ENCODE peak calls at places on chromosome 18, in eight cellular contexts. O, W, V, K, R, M, U and J are unnamed samples.

GRCh38 chr18:5556317-5556974 is 12.6 kb upstream of the EPB41L3 start:
- DNase-seq in R (peak), W (no peak), V (no peak), U (no peak), O (no peak), M (no peak), K (no peak), J (no peak)

GRCh38 chr18:79637921-79638855 is 41.4 kb upstream of the CTDP1 start:
- DNase-seq in R (no peak), O (no peak), W (no peak), U (no peak), M (no peak), K (no peak), V (no peak), J (no peak)

GRCh38 chr18:74834424-74835309 is 237.0 kb downstream of the ZNF407 start:
- DNase-seq in R (no peak), W (no peak), O (no peak), V (no peak), M (no peak), U (no peak), K (no peak), J (no peak)

GRCh38 chr18:61735564-61736102 is 157.2 kb downstream of the RNF152 start:
- DNase-seq in W (no peak), U (no peak), O (no peak), K (no peak), V (no peak), R (no peak), M (no peak), J (no peak)

GRCh38 chr18:35024196-35024595 is 17.0 kb upstream of the MAPRE2 start:
- DNase-seq in M (no peak), O (no peak), W (no peak), R (no peak), K (no peak), U (no peak), V (no peak), J (no peak)

GRCh38 chr18:34965108-34965507 is 76.1 kb upstream of the MAPRE2 start:
- DNase-seq in K (no peak), W (no peak), M (no peak), U (no peak), O (no peak), R (no peak), V (no peak), J (no peak)

GRCh38 chr18:67864677-67865340 is 348.3 kb upstream of the DSEL start:
- DNase-seq in V (no peak), O (no peak), R (peak), K (no peak), W (no peak), M (no peak), U (no peak), J (no peak)

GRCh38 chr18:79513381-79514081 is 117.8 kb downstream of the NFATC1 start:
- DNase-seq in R (no peak), U (no peak), O (peak), V (no peak), K (no peak), M (no peak), W (peak), J (no peak)

GRCh38 chr18:67973916-67974315 is 457.4 kb upstream of the DSEL start:
- DNase-seq in K (no peak), M (no peak), V (no peak), O (no peak), U (no peak), W (no peak), R (no peak), J (no peak)

GRCh38 chr18:29164993-29165599 is 988.2 kb upstream of the CDH2 start:
- DNase-seq in V (no peak), M (no peak), W (no peak), K (no peak), U (peak), O (no peak), R (peak), J (no peak)

GRCh38 chr18:35127201-35127600 is 86.0 kb downstream of the MAPRE2 start:
- DNase-seq in M (no peak), U (peak), O (no peak), K (peak), V (no peak), R (no peak), W (no peak), J (no peak)

GRCh38 chr18:43620936-43621335 is 343.6 kb upstream of the SYT4 start:
- DNase-seq in U (peak), W (no peak), V (no peak), O (no peak), R (peak), M (no peak), K (peak), J (peak)

GRCh38 chr18:63141777-63142176 is 177.8 kb downstream of the BCL2 start:
- DNase-seq in K (peak), W (no peak), R (no peak), M (no peak), U (no peak), O (no peak), V (no peak), J (no peak)

GRCh38 chr18:70322928-70323327 is 34.1 kb downstream of the SOCS6 start:
- DNase-seq in V (no peak), R (peak), W (no peak), U (peak), M (no peak), K (no peak), O (no peak), J (no peak)

GRCh38 chr18:9742588-9743131 is 34.6 kb downstream of the RAB31 start:
- DNase-seq in V (no peak), K (no peak), W (no peak), O (no peak), U (peak), R (peak), M (no peak), J (no peak)

GRCh38 chr18:1542230-1542774 is 637.6 kb downstream of the ADCYAP1 start:
- DNase-seq in K (no peak), U (no peak), M (no peak), O (no peak), W (no peak), R (no peak), V (no peak), J (no peak)

GRCh38 chr18:54740146-54740844 is 88.0 kb upstream of the RAB27B start:
- DNase-seq in O (no peak), U (peak), W (no peak), R (peak), V (no peak), M (no peak), K (no peak), J (no peak)

GRCh38 chr18:45441110-45441842 is 174.0 kb upstream of the SLC14A2 start:
- DNase-seq in W (no peak), K (no peak), M (no peak), V (no peak), U (no peak), R (no peak), O (no peak), J (no peak)

GRCh38 chr18:79851981-79852380 is 54.2 kb downstream of the KCNG2 start:
- DNase-seq in M (no peak), V (no peak), W (no peak), R (no peak), U (no peak), K (no peak), O (no peak), J (no peak)

GRCh38 chr18:21167641-21168372 is 56.2 kb upstream of the ROCK1 start:
- DNase-seq in V (no peak), O (no peak), K (peak), U (peak), W (no peak), M (no peak), R (peak), J (no peak)

GRCh38 chr18:2898131-2898640 is 51.4 kb downstream of the EMILIN2 start:
- DNase-seq in W (no peak), M (no peak), V (no peak), K (no peak), R (peak), U (no peak), O (no peak), J (peak)

GRCh38 chr18:37179384-37179783 is 350.5 kb downstream of the KIAA1328 start:
- DNase-seq in M (no peak), O (no peak), V (no peak), W (no peak), K (no peak), R (no peak), U (no peak), J (no peak)

GRCh38 chr18:67292814-67293213 is 223.7 kb downstream of the DSEL start:
- DNase-seq in K (no peak), V (no peak), R (no peak), O (no peak), W (no peak), U (no peak), M (no peak), J (no peak)

GRCh38 chr18:332007-332406 is 64.2 kb upstream of the THOC1 start:
- DNase-seq in V (no peak), U (no peak), K (no peak), M (no peak), R (no peak), W (no peak), O (no peak), J (no peak)

GRCh38 chr18:80196528-80197320 is 50.6 kb downstream of the PARD6G start:
- DNase-seq in M (no peak), K (no peak), R (peak), W (no peak), U (no peak), O (no peak), V (no peak), J (no peak)

GRCh38 chr18:62827397-62827796 is 112.1 kb downstream of the PHLPP1 start:
- DNase-seq in V (no peak), U (no peak), W (no peak), M (no peak), R (no peak), K (no peak), O (no peak), J (no peak)

GRCh38 chr18:38539871-38540270 is 974.3 kb upstream of the CELF4 start:
- DNase-seq in W (no peak), K (no peak), V (no peak), R (no peak), O (no peak), M (no peak), U (no peak), J (no peak)

GRCh38 chr18:8264861-8265411 is 344.3 kb upstream of the RAB12 start:
- DNase-seq in V (no peak), U (no peak), M (no peak), K (no peak), O (no peak), R (no peak), W (no peak), J (no peak)